ENCODE peak calls at places on chromosome 21, in eight cellular contexts. N is DND-41; C is tibial nerve; D is CD8-positive, alpha-beta T cell; G is Caco-2; Q is thoracic aorta; Y is tibial artery; E is hepatocyte. M is an unnamed sample. For H3K4me1 and H3K36me3, the result is how much of the 10 kb centered on the place peaks cover.

GRCh38 chr21:36839123-36839522 is 127.3 kb downstream of the HLCS start:
- DNase-seq in N (no peak), Y (no peak), E (no peak), D (no peak), C (no peak), G (no peak), Q (no peak), M (no peak)

GRCh38 chr21:45130324-45130774 is 56.0 kb downstream of the ADARB1 start:
- DNase-seq in E (peak), Q (no peak), N (no peak), Y (peak), G (no peak), C (no peak), D (no peak), M (no peak)

GRCh38 chr21:38126677-38127271 is 130.0 kb upstream of the KCNJ15 start:
- DNase-seq in G (peak), D (peak), Q (no peak), N (peak), C (peak), Y (peak), E (peak), M (peak)

GRCh38 chr21:36203603-36203889 is 46.9 kb downstream of the DOP1B start:
- DNase-seq in D (no peak), C (no peak), G (no peak), Y (no peak), E (peak), Q (no peak), N (no peak), M (peak)

GRCh38 chr21:28587748-28588147 is 404.9 kb downstream of the LTN1 start:
- DNase-seq in Q (no peak), E (no peak), Y (no peak), N (no peak), D (no peak), C (no peak), G (no peak), M (no peak)

GRCh38 chr21:42102516-42102915 is 31.4 kb downstream of the UMODL1 start:
- DNase-seq in G (no peak), E (no peak), D (no peak), Y (no peak), N (no peak), Q (no peak), C (no peak), M (no peak)

GRCh38 chr21:17371470-17371869 is 141.4 kb upstream of the CXADR start:
- DNase-seq in G (no peak), E (no peak), N (no peak), Y (no peak), C (no peak), Q (no peak), D (no peak), M (no peak)

GRCh38 chr21:43572443-43572842 is 86.8 kb downstream of the HSF2BP start:
- DNase-seq in Y (no peak), G (no peak), E (no peak), N (no peak), C (no peak), D (no peak), Q (no peak), M (no peak)

GRCh38 chr21:45098867-45099266 is 24.5 kb downstream of the ADARB1 start:
- DNase-seq in N (no peak), Y (no peak), C (no peak), D (no peak), E (no peak), Q (no peak), G (no peak), M (no peak)

GRCh38 chr21:14688412-14688811 is 142.3 kb upstream of the SAMSN1 start:
- DNase-seq in C (no peak), D (no peak), Q (no peak), G (no peak), N (no peak), E (no peak), Y (no peak), M (no peak)

GRCh38 chr21:20999567-21000169 is 1.5 kb downstream of the NCAM2 start:
- DNase-seq in C (peak), Y (no peak), N (peak), Q (no peak), E (peak), G (peak), D (no peak), M (no peak)

GRCh38 chr21:22223385-22223784 is 1225.2 kb downstream of the NCAM2 start:
- DNase-seq in Y (no peak), C (no peak), E (no peak), G (peak), N (no peak), D (no peak), Q (no peak), M (no peak)

GRCh38 chr21:28554660-28555475 is 437.8 kb downstream of the LTN1 start:
- DNase-seq in Y (no peak), G (peak), N (no peak), E (peak), D (no peak), C (no peak), Q (no peak), M (no peak)

GRCh38 chr21:43277481-43278351 is 108.9 kb downstream of the CRYAA start:
- DNase-seq in D (no peak), Q (no peak), E (no peak), Y (no peak), N (no peak), G (no peak), C (no peak), M (no peak)

GRCh38 chr21:38012700-38013099 is 96.4 kb upstream of the KCNJ6 start:
- DNase-seq in D (no peak), G (no peak), Q (no peak), N (no peak), Y (no peak), E (no peak), C (no peak), M (no peak)

GRCh38 chr21:44884059-44884458 is 10.6 kb upstream of the PTTG1IP start:
- DNase-seq in C (no peak), Y (no peak), E (no peak), Q (no peak), G (no peak), D (no peak), N (no peak), M (no peak)

GRCh38 chr21:44423312-44423821 is 31.9 kb upstream of the LRRC3 start:
- DNase-seq in D (no peak), E (no peak), Q (no peak), C (no peak), Y (peak), N (no peak), G (no peak), M (no peak)

GRCh38 chr21:39863111-39863510 is 4.1 kb upstream of the PCP4 start:
- DNase-seq in N (no peak), G (no peak), Y (no peak), C (no peak), E (no peak), D (no peak), Q (no peak), M (no peak)

GRCh38 chr21:25956993-25957714 is 213.4 kb downstream of the APP start:
- DNase-seq in Q (no peak), E (no peak), C (no peak), Y (no peak), G (no peak), D (no peak), N (no peak), M (no peak)
- H3K4me1 ChIP-seq in Q (under half), E (under half), C (under half), Y (under half), G (under half), D (under half), N (under half), M (under half)

GRCh38 chr21:26117324-26117971 is 53.1 kb downstream of the APP start:
- DNase-seq in D (no peak), C (no peak), E (no peak), Q (no peak), G (no peak), Y (no peak), N (no peak), M (no peak)
- H3K4me3 ChIP-seq in D (no peak), C (no peak), E (no peak), Q (no peak), G (no peak), Y (no peak), N (no peak), M (no peak)

DNA sequence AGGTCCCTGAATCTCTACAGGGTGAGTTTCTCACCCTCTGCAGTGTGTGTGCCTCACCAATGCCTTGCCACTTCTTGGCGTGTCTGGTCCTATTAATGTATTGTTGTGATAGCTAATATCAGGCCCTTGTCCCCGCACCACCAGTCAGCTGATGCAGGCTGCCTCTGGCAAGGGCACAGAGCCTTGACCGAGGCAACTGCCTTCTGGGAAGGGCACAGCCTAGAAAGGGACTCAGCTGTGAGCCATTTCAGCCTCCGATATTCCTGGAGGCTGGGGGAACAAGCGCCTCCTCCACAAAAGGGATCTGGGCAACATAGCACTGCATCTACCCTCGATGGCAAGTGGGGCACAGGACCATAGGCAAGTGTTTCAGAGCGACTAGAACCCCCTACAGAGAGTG is 27.0 kb downstream of the IL10RB start:
- DNase-seq in Q (no peak), G (no peak), D (no peak), E (no peak), Y (no peak), C (no peak), N (no peak), M (no peak)
- H3K36me3 ChIP-seq in Q (under half), G (under half), D (under half), E (under half), Y (half or more), C (half or more), N (half or more), M (half or more)

GRCh38 chr21:34519694-34520093 is 7.7 kb upstream of the KCNE1 start:
- DNase-seq in E (no peak), Y (no peak), N (no peak), G (no peak), Q (no peak), C (no peak), D (no peak), M (no peak)
- H3K4me1 ChIP-seq in E (under half), Y (under half), N (under half), G (under half), Q (under half), C (under half), D (under half), M (under half)

GRCh38 chr21:26715878-26716506 is 129.2 kb downstream of the ADAMTS1 start:
- DNase-seq in G (peak), E (peak), Y (no peak), N (peak), C (peak), D (no peak), Q (no peak), M (peak)
- H3K4me3 ChIP-seq in G (no peak), E (no peak), Y (no peak), N (no peak), C (no peak), D (no peak), Q (no peak), M (no peak)

GRCh38 chr21:46544824-46545223 is 60.1 kb downstream of the S100B start:
- DNase-seq in Q (no peak), N (no peak), C (no peak), G (no peak), Y (no peak), E (no peak), D (no peak), M (no peak)
- H3K36me3 ChIP-seq in Q (under half), N (half or more), C (half or more), G (under half), Y (half or more), E (under half), D (under half), M (half or more)